ENCODE peak calls at places on chromosomes 1 and 21, in five cellular contexts. C, Y, M, X and W are unnamed samples. For H3K4me1, the result is how much of the 10 kb centered on the place peaks cover.

GRCh38 chr1:169588785-169589485 is 2.7 kb upstream of the F5 start:
- DNase-seq in C (no peak), Y (no peak), M (no peak), X (no peak), W (no peak)

GRCh38 chr1:221741364-221741970 is 422 bp downstream of the DUSP10 start:
- DNase-seq in C (no peak), Y (peak), M (no peak), X (no peak), W (peak)

GRCh38 chr1:14538335-14538734 is 60.1 kb upstream of the KAZN start:
- DNase-seq in C (no peak), Y (no peak), M (no peak), X (no peak), W (no peak)

GRCh38 chr1:192631749-192632148 is 4.2 kb upstream of the RGS13 start:
- DNase-seq in C (no peak), Y (no peak), M (no peak), X (no peak), W (no peak)

GRCh38 chr1:16168622-16169021 is 12.8 kb upstream of the EPHA2 start:
- DNase-seq in C (no peak), Y (no peak), M (no peak), X (no peak), W (no peak)

GRCh38 chr1:110535985-110536384 is 17.0 kb upstream of the KCNA10 start:
- DNase-seq in C (no peak), Y (no peak), M (no peak), X (no peak), W (no peak)

GRCh38 chr1:229129306-229130027 is 141.4 kb upstream of the RAB4A start:
- DNase-seq in C (no peak), Y (no peak), M (no peak), X (peak), W (peak)

GRCh38 chr1:41327383-41327999 is 33.7 kb upstream of the FOXO6 start:
- DNase-seq in C (no peak), Y (no peak), M (no peak), X (no peak), W (no peak)

GRCh38 chr1:223243441-223244050 is 100.5 kb upstream of the TLR5 start:
- DNase-seq in C (no peak), Y (no peak), M (no peak), X (no peak), W (no peak)

GRCh38 chr1:213327318-213327667 is 276.3 kb downstream of the RPS6KC1 start:
- DNase-seq in C (peak), Y (peak), M (peak), X (no peak), W (no peak)

GRCh38 chr1:85602536-85602935 is 22.0 kb downstream of the CCN1 start:
- DNase-seq in C (no peak), Y (no peak), M (no peak), X (no peak), W (no peak)

GRCh38 chr1:56920551-56920950 is 45.3 kb downstream of the C8B start:
- DNase-seq in C (no peak), Y (no peak), M (no peak), X (no peak), W (no peak)

GRCh38 chr1:218207194-218207593 is 77.9 kb upstream of the RRP15 start:
- DNase-seq in C (no peak), Y (no peak), M (no peak), X (no peak), W (no peak)

GRCh38 chr21:15023782-15024181 is 41.0 kb downstream of the NRIP1 start:
- DNase-seq in C (no peak), Y (no peak), M (no peak), X (no peak), W (no peak)
- H3K4me1 ChIP-seq in C (under half), Y (under half), M (under half), X (under half), W (under half)

GRCh38 chr1:202213361-202214088 is 19.9 kb downstream of the LGR6 start:
- DNase-seq in C (no peak), Y (no peak), M (no peak), X (no peak), W (no peak)
- TF ChIP-seq CTCF in C (peak), Y (no peak), M (peak), X (no peak), W (no peak)

DNA sequence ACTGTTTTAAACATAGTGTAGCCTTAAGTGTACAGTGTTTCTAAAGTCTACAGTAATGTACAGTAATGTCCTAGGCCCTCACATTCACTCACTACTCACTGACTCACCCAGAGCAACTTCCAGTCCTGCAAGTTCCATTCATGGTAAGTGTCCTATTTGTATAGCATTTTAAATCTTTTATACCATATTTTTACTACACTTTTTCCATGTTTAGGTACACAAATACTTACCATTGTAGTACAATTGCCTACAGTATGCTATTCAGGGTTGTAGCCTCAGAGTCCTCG is 3.6 kb upstream of the S100A10 start:
- DNase-seq in C (no peak), Y (no peak), M (no peak), X (no peak), W (no peak)
- H3K4me1 ChIP-seq in C (under half), Y (under half), M (under half), X (under half), W (under half)

DNA sequence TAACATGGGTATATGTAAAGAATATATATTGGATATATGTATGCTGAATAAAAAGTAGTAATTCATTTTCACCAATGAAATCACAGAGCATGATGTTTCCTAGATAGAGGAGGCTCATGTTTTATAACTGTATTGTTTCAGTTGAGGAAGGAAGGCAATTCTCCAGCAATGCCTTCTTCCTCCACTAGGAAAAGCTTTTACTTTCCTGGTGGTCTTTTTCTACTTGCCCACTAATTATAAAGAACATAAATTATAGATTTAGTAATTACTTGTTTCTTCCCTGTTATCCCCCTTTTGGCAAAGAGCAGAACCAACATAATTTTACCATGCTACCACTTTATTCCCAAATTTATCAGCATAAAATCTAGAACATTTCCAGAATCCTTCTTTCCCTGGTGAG is 159.0 kb downstream of the PLA2G4A start:
- DNase-seq in C (no peak), Y (no peak), M (no peak), X (no peak), W (no peak)
- TF ChIP-seq CTCF in C (no peak), Y (no peak), M (no peak), X (no peak), W (no peak)

DNA sequence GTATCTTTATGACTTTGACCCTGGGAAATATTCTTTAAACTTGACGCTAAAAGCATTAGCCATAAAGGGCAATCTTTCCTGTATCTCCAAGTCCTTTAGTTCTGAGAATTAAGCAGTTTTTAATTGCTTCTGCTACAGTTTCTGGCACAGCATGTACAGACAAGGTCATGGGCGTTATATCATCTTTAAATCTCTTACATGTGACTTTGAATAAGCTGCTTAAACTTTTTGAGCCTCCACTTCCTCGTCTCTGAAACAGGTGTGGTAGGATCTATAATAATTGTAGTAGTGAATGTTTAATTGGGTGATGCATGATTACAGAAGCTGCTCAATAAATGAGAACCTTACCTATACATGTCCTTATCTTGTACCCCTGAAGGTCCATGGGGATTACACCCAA is 153.4 kb downstream of the PLA2G4A start:
- DNase-seq in C (no peak), Y (no peak), M (no peak), X (no peak), W (no peak)
- H3K4me1 ChIP-seq in C (under half), Y (under half), M (under half), X (under half), W (under half)

DNA sequence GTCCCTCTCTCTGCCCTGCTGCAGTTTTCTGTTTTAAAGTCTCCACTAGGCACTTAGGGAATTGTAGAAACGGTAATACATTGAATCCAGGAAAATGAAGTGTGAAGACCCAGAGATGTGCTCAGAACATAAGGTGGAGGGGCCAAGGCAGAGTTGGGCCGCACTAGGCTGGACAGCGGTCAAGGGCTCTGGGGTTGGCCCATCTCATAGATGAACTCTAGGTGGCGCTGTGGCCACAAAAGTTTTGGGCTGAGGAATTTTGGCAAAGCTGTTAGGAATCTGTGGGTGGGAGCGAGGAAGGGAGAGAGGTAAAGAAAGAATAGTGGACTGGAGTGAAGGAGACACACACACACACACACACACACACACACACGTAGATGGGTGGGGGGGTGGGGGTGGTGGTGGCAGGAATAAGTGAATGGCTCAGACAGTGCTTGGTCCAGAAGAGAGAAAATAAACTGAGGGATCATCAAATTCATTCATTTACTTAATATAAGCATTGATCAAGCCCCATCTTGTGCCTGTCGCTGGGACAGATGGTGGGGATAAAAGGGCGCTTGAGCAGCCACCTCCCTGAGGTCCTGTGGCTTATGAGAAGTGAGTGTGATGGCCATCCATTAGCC is 258.5 kb downstream of the TRABD2B start:
- DNase-seq in C (peak), Y (peak), M (no peak), X (no peak), W (peak)
- TF ChIP-seq CTCF in C (peak), Y (peak), M (peak), X (no peak), W (peak)